ENCODE peak calls at places on chromosome 3, in ten cellular contexts. U is vagina, L is IMR-90, S is uterus, G is sigmoid colon, C is K562, P is transverse colon, W is spleen, X is body of pancreas, Y is breast epithelium. H is an unnamed sample. For H3K36me3, the result is how much of the 10 kb centered on the place peaks cover.

GRCh38 chr3:123105201-123106189 is 38.7 kb downstream of the PDIA5 start:
- DNase-seq in U (no peak), L (no peak), S (no peak), G (no peak), C (no peak), P (no peak), W (peak), X (no peak), Y (no peak), H (no peak)

GRCh38 chr3:181278468-181279238 is 289.1 kb upstream of the DNAJC19 start:
- DNase-seq in U (no peak), L (no peak), S (no peak), G (no peak), C (peak), P (no peak), W (no peak), X (no peak), Y (no peak), H (no peak)

GRCh38 chr3:40899286-40899712 is 300.0 kb upstream of the CTNNB1 start:
- DNase-seq in U (no peak), L (no peak), S (no peak), G (no peak), C (no peak), P (no peak), W (no peak), X (no peak), Y (no peak), H (no peak)

GRCh38 chr3:10204921-10205320 is 40.2 kb downstream of the IRAK2 start:
- DNase-seq in U (no peak), L (peak), S (no peak), G (no peak), C (no peak), P (no peak), W (no peak), X (no peak), Y (no peak), H (no peak)

GRCh38 chr3:126216416-126216815 is 36.0 kb upstream of the ALDH1L1 start:
- DNase-seq in U (no peak), L (peak), S (no peak), G (no peak), C (no peak), P (no peak), W (no peak), X (no peak), Y (no peak), H (no peak)

GRCh38 chr3:172125963-172126403 is 86.6 kb downstream of the FNDC3B start:
- DNase-seq in U (no peak), L (peak), S (peak), G (peak), C (no peak), P (peak), W (no peak), X (peak), Y (no peak), H (peak)

GRCh38 chr3:99118381-99118780 is 216.9 kb upstream of the DCBLD2 start:
- DNase-seq in U (no peak), L (peak), S (no peak), G (no peak), C (no peak), P (no peak), W (no peak), X (no peak), Y (no peak), H (no peak)

GRCh38 chr3:149058602-149059001 is 27.7 kb downstream of the HLTF start:
- DNase-seq in U (no peak), L (no peak), S (no peak), G (no peak), C (no peak), P (no peak), W (no peak), X (no peak), Y (no peak), H (no peak)

GRCh38 chr3:45701167-45701867 is 12.1 kb downstream of the SACM1L start:
- DNase-seq in U (no peak), L (no peak), S (no peak), G (no peak), C (no peak), P (no peak), W (no peak), X (no peak), Y (no peak), H (no peak)

GRCh38 chr3:195035345-195036202 is 235.4 kb downstream of the XXYLT1 start:
- DNase-seq in U (no peak), L (no peak), S (peak), G (no peak), C (peak), P (no peak), W (no peak), X (no peak), Y (peak), H (no peak)

GRCh38 chr3:118504906-118505305 is 529.7 kb downstream of the IGSF11 start:
- DNase-seq in U (no peak), L (no peak), S (no peak), G (no peak), C (no peak), P (no peak), W (no peak), X (no peak), Y (no peak), H (no peak)

GRCh38 chr3:126442849-126443229 is 32.9 kb downstream of the ZXDC start:
- DNase-seq in U (peak), L (no peak), S (peak), G (peak), C (no peak), P (no peak), W (peak), X (peak), Y (no peak), H (no peak)

GRCh38 chr3:157064402-157064801 is 95.5 kb downstream of the CCNL1 start:
- DNase-seq in U (no peak), L (no peak), S (no peak), G (no peak), C (no peak), P (peak), W (no peak), X (no peak), Y (no peak), H (no peak)

GRCh38 chr3:153599685-153600084 is 437.7 kb downstream of the RAP2B start:
- DNase-seq in U (no peak), L (peak), S (no peak), G (no peak), C (no peak), P (no peak), W (no peak), X (peak), Y (no peak), H (peak)

GRCh38 chr3:31166249-31166885 is 271.9 kb upstream of the GADL1 start:
- DNase-seq in U (no peak), L (peak), S (no peak), G (no peak), C (no peak), P (peak), W (no peak), X (peak), Y (no peak), H (no peak)

GRCh38 chr3:128060473-128061381 is 8.5 kb downstream of the SEC61A1 start:
- DNase-seq in U (no peak), L (peak), S (no peak), G (no peak), C (no peak), P (no peak), W (no peak), X (no peak), Y (no peak), H (no peak)

GRCh38 chr3:73781536-73781935 is 156.8 kb upstream of the PDZRN3 start:
- DNase-seq in U (no peak), L (no peak), S (no peak), G (no peak), C (no peak), P (no peak), W (no peak), X (no peak), Y (no peak), H (no peak)

GRCh38 chr3:16873872-16874271 is 10.9 kb upstream of the PLCL2 start:
- DNase-seq in U (no peak), L (no peak), S (no peak), G (no peak), C (no peak), P (no peak), W (no peak), X (no peak), Y (no peak), H (no peak)

GRCh38 chr3:16875876-16876575 is 8.7 kb upstream of the PLCL2 start:
- DNase-seq in U (no peak), L (no peak), S (no peak), G (no peak), C (no peak), P (no peak), W (no peak), X (no peak), Y (no peak), H (no peak)

GRCh38 chr3:16868513-16868912 is 16.2 kb upstream of the PLCL2 start:
- DNase-seq in U (no peak), L (no peak), S (no peak), G (no peak), C (no peak), P (no peak), W (no peak), X (no peak), Y (no peak), H (no peak)

GRCh38 chr3:16869606-16870005 is 15.1 kb upstream of the PLCL2 start:
- DNase-seq in U (no peak), L (no peak), S (no peak), G (no peak), C (no peak), P (no peak), W (no peak), X (no peak), Y (no peak), H (no peak)

DNA sequence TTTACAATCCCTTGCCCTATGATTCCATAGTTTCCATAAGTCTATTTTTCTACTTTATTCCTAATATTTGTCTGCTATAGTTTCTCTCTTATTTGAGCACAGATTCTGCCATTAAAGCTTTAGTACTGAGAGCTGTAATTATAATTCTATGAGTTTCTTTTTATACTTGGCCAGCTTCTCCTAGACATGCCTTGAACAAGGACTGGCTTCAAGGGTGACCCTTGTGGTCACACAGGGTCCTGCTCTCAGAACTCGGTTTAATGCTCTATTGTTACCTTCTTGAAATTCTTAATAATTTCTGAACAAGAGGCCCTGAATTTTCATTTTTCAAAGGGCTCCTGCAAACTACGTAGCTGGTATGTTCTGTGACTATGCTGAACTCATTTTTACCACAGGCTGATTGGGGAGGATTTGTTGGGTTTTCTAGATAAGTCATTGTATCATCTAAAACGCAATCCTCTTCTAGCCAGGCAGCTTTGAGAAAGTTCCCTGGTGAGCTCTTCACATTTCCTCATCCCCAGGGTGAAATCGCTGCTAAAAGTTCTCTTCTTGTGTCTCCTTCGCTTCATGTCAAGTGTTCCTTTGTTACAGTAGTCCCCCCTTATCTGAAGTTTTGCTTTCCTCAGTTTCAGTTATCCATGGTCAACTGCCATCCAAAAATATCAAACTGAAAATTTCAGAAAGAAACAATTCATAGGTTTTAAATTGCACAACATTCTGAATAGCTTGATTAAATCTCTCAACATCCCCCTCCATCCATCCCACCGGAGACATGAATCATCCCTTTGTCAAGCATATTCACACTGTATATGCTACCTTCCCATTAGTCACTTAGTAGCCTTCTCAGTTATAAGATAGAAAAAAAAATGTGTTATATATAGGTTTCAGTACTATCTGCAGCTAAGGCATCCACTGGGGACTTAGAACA is 12.6 kb upstream of the PLCL2 start:
- DNase-seq in U (no peak), L (no peak), S (no peak), G (no peak), C (no peak), P (no peak), W (no peak), X (no peak), Y (no peak), H (no peak)
- TF ChIP-seq CTCF in U (no peak), L (no peak), S (no peak), G (no peak), C (no peak), P (no peak), W (no peak), X (no peak), Y (no peak), H (no peak)

GRCh38 chr3:141366285-141367037 is 1.8 kb upstream of the ZBTB38 start:
- DNase-seq in U (no peak), L (peak), S (peak), G (peak), C (peak), P (peak), W (no peak), X (peak), Y (no peak), H (peak)

GRCh38 chr3:141367038-141367730 is 1.1 kb upstream of the ZBTB38 start:
- DNase-seq in U (no peak), L (peak), S (peak), G (peak), C (peak), P (no peak), W (no peak), X (no peak), Y (peak), H (no peak)

GRCh38 chr3:141368925-141369794 is 856 bp downstream of the ZBTB38 start:
- DNase-seq in U (no peak), L (peak), S (no peak), G (no peak), C (peak), P (no peak), W (no peak), X (no peak), Y (no peak), H (no peak)

GRCh38 chr3:141370065-141370533 is 1.8 kb downstream of the ZBTB38 start:
- DNase-seq in U (no peak), L (peak), S (peak), G (peak), C (peak), P (peak), W (no peak), X (peak), Y (no peak), H (peak)

GRCh38 chr3:141368062-141368924 is at the start of gene ZBTB38:
- DNase-seq in U (no peak), L (peak), S (peak), G (peak), C (peak), P (peak), W (peak), X (peak), Y (peak), H (peak)
- TF ChIP-seq POLR2A in U (peak), L (peak), S (peak), G (peak), C (peak), P (peak), W (no peak), X (peak), Y (no peak), H (peak)

GRCh38 chr3:32895701-32896100 is 55.7 kb upstream of the CCR4 start:
- DNase-seq in U (no peak), L (no peak), S (no peak), G (no peak), C (no peak), P (no peak), W (no peak), X (no peak), Y (no peak), H (no peak)
- H3K36me3 ChIP-seq in U (under half), L (under half), S (under half), G (under half), C (under half), P (under half), W (under half), X (under half), Y (under half), H (under half)

GRCh38 chr3:74891312-74891711 is 276.9 kb upstream of the CNTN3 start:
- DNase-seq in U (no peak), L (no peak), S (no peak), G (no peak), C (no peak), P (no peak), W (no peak), X (no peak), Y (no peak), H (no peak)

DNA sequence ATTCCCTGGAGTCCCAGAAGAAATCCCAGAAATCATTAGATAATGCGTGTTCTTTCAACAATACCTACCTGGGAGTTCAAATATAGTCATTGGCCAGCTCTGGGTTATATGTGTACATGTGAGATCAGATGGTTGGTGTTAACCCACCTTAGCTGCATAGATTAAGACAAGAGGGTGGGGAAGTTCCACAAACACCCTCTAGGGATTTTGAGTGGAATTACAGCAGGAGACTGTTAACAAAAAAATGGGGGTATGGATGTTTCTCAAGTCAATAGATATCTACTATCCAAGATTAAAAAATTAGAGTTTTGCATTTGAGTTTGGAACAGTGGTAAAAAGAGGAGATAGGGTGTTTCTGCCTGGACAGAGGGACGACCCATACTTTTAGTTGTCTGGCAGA is 282.5 kb upstream of the CNTN3 start:
- DNase-seq in U (no peak), L (no peak), S (no peak), G (no peak), C (no peak), P (no peak), W (no peak), X (no peak), Y (no peak), H (no peak)
- TF ChIP-seq CTCF in U (no peak), L (peak), S (no peak), G (no peak), C (no peak), P (no peak), W (no peak), X (peak), Y (no peak), H (peak)

GRCh38 chr3:142027295-142027694 is 122.0 kb downstream of the TFDP2 start:
- DNase-seq in U (no peak), L (no peak), S (no peak), G (no peak), C (peak), P (no peak), W (no peak), X (no peak), Y (no peak), H (no peak)

GRCh38 chr3:142029791-142030190 is 119.6 kb downstream of the TFDP2 start:
- DNase-seq in U (no peak), L (no peak), S (no peak), G (no peak), C (no peak), P (no peak), W (no peak), X (no peak), Y (no peak), H (no peak)

GRCh38 chr3:142028174-142028833 is 121.0 kb downstream of the TFDP2 start:
- DNase-seq in U (no peak), L (peak), S (no peak), G (no peak), C (peak), P (peak), W (no peak), X (peak), Y (no peak), H (no peak)

GRCh38 chr3:142027713-142028112 is 121.6 kb downstream of the TFDP2 start:
- DNase-seq in U (no peak), L (no peak), S (no peak), G (no peak), C (peak), P (peak), W (no peak), X (no peak), Y (no peak), H (no peak)

GRCh38 chr3:142029052-142029642 is 120.2 kb downstream of the TFDP2 start:
- DNase-seq in U (no peak), L (no peak), S (no peak), G (no peak), C (peak), P (no peak), W (no peak), X (no peak), Y (no peak), H (no peak)
- TF ChIP-seq POLR2A in U (no peak), L (no peak), S (no peak), G (no peak), C (no peak), P (no peak), W (no peak), X (no peak), Y (no peak), H (no peak)

DNA sequence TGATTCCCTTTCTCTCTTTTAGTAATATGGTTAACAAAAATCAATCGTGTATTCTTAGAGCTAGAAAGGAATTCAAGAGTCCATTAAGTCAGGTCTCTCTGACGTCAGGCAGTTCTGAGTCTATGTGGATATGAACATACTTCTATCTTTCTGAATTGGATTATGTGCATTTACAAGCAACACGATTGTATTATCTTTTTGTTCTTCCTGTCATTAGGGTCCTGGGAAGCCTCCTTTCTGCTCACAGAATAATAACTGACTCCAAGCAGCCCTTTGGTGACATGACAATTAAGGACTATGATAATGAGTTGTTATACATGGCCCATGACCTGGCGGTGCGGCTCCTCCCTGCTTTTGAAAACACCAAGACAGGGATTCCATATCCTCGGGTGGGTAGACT is 14.0 kb downstream of the EDEM1 start:
- DNase-seq in U (no peak), L (no peak), S (no peak), G (no peak), C (no peak), P (no peak), W (no peak), X (no peak), Y (no peak), H (no peak)
- H3K36me3 ChIP-seq in U (half or more), L (under half), S (under half), G (under half), C (half or more), P (half or more), W (half or more), X (under half), Y (under half), H (under half)

GRCh38 chr3:51307458-51307857 is 77.6 kb upstream of the MANF start:
- DNase-seq in U (no peak), L (no peak), S (no peak), G (no peak), C (no peak), P (no peak), W (no peak), X (peak), Y (no peak), H (no peak)

GRCh38 chr3:51306093-51306492 is 79.0 kb upstream of the MANF start:
- DNase-seq in U (no peak), L (no peak), S (no peak), G (no peak), C (no peak), P (no peak), W (no peak), X (no peak), Y (no peak), H (no peak)

DNA sequence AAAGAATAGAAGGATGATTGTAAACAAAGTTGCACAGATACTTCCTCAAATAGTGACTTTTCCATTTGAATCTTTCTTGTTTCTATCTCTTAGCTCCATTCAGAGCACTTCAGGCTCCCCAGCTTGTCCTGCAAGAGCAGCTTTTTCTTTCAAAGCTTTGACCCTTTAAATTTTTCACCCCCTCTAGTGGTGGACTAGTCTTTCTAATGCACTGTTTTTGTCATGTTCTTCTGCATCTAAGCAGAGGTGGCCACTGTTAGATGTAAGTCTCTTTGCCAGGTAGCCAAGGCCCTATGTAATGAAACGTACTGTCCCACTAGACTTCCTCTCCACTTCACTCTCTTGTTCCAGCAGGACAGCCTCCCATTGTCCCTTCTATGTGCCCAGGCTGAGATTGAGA is 74.0 kb upstream of the MANF start:
- DNase-seq in U (no peak), L (peak), S (no peak), G (no peak), C (peak), P (no peak), W (no peak), X (no peak), Y (no peak), H (no peak)
- TF ChIP-seq CTCF in U (no peak), L (peak), S (no peak), G (no peak), C (peak), P (peak), W (no peak), X (no peak), Y (no peak), H (no peak)

GRCh38 chr3:170869645-170870593 is at the start of gene RPL22L1:
- DNase-seq in U (no peak), L (peak), S (peak), G (peak), C (peak), P (peak), W (peak), X (peak), Y (peak), H (peak)
- TF ChIP-seq POLR2A in U (peak), L (peak), S (peak), G (peak), C (peak), P (peak), W (peak), X (peak), Y (peak), H (peak)

H was measured in heart left ventricle.